ENCODE peak calls at places on chromosomes 5 and 9, in seven cellular contexts. T, P, Y, I, W, O and V are unnamed samples.

GRCh38 chr9:107422189-107422802 is 67.3 kb downstream of the KLF4 start:
- DNase-seq in W (peak), I (peak), Y (peak), P (peak), O (no peak), T (peak), V (peak)

GRCh38 chr9:91047993-91048607 is 246.5 kb downstream of the SYK start:
- DNase-seq in Y (no peak), W (no peak), I (peak), P (no peak), T (peak), O (no peak), V (peak)

GRCh38 chr5:111107371-111107770 is 15.2 kb downstream of the WDR36 start:
- DNase-seq in W (no peak), O (no peak), T (peak), I (no peak), Y (no peak), P (no peak), V (no peak)

GRCh38 chr9:130347931-130348330 is 82.4 kb downstream of the HMCN2 start:
- DNase-seq in T (no peak), Y (no peak), W (no peak), P (no peak), O (no peak), I (no peak), V (no peak)

GRCh38 chr5:141121563-141121962 is at the start of gene PCDHB4:
- DNase-seq in O (no peak), W (no peak), T (no peak), I (no peak), P (peak), Y (no peak), V (no peak)

GRCh38 chr9:6938447-6938846 is 180.7 kb downstream of the KDM4C start:
- DNase-seq in W (no peak), Y (no peak), P (no peak), O (peak), I (no peak), T (peak), V (peak)

GRCh38 chr5:44388504-44389409 is 463 bp downstream of the FGF10 start:
- DNase-seq in P (peak), O (no peak), Y (peak), W (no peak), I (no peak), T (no peak), V (no peak)

GRCh38 chr9:34338664-34339063 is 9.3 kb downstream of the NUDT2 start:
- DNase-seq in W (no peak), O (no peak), T (no peak), I (no peak), P (no peak), Y (no peak), V (no peak)

GRCh38 chr9:126497673-126498255 is 116.0 kb upstream of the LMX1B start:
- DNase-seq in O (no peak), P (no peak), Y (peak), I (no peak), T (no peak), W (no peak), V (no peak)
- TF ChIP-seq CTCF in O (no peak), P (no peak), Y (no peak), I (no peak), T (no peak), W (no peak), V (no peak)

GRCh38 chr9:131405858-131406566 is 12.1 kb downstream of the PRRC2B start:
- DNase-seq in T (no peak), P (no peak), W (no peak), I (no peak), Y (no peak), O (no peak), V (no peak)
- H3K4me3 ChIP-seq in T (no peak), P (peak), W (no peak), I (no peak), Y (peak), O (peak), V (no peak)

GRCh38 chr9:121075251-121076036 is 689 bp downstream of the CNTRL start:
- DNase-seq in P (no peak), I (peak), Y (no peak), T (peak), O (no peak), W (no peak), V (no peak)
- TF ChIP-seq CTCF in P (no peak), I (peak), Y (no peak), T (no peak), O (no peak), W (no peak), V (peak)

GRCh38 chr9:14180077-14180941 is 133.6 kb downstream of the NFIB start:
- DNase-seq in W (no peak), P (no peak), Y (no peak), T (no peak), I (no peak), O (no peak), V (no peak)

GRCh38 chr9:14183001-14183400 is 130.9 kb downstream of the NFIB start:
- DNase-seq in Y (no peak), I (no peak), P (no peak), T (no peak), W (no peak), O (no peak), V (no peak)

GRCh38 chr9:14185016-14185415 is 128.9 kb downstream of the NFIB start:
- DNase-seq in Y (no peak), T (no peak), P (no peak), W (no peak), O (no peak), I (no peak), V (no peak)

GRCh38 chr9:14179449-14179848 is 134.5 kb downstream of the NFIB start:
- DNase-seq in W (no peak), T (no peak), O (no peak), Y (no peak), I (no peak), P (no peak), V (no peak)

GRCh38 chr9:14180942-14181270 is 133.0 kb downstream of the NFIB start:
- DNase-seq in T (no peak), Y (no peak), I (no peak), P (no peak), O (no peak), W (no peak), V (no peak)
- H3K4me3 ChIP-seq in T (no peak), Y (peak), I (no peak), P (no peak), O (no peak), W (no peak), V (no peak)

DNA sequence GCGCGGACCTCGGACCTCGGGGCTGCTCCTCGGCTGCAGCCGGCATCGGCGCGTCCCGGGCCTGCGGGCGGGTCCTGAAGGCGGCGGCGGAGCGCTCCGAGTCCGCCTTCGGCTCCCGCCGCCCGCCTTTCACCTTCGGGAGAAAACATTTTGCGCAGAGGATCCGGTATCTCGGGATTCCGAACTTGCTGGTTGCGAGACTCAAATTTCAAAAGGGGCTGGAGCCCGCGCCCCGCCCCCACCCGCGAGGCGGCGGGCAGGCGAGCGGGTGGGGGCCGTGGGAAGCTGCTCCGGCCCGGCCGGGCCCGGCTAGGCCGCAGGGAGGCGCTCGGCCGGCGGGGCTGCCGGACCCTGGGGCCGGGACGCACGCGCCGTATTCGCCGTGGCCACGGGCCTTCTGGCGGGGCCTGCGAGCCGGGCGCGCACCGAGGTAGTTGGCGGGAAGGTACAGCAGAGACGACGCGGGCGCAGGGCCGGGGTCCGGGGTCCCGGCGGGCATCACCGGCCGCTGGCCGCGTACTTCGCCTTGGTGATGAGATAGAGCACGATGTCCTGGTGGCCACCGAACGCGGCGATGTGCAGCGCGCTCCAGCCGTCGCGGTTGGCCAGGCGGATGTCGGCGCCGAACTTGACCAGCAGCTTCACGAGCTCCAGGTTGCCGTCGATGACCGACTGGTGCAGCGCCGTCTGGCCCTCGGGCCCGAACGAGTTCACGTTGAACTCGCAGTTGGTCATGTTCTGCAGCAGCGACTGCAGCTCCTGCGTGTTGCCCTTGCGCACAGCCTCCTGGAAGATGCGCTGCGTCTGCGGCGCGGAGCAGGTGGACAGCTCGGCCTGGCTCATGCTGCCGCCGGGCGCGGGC is 754 bp downstream of the NRARP start:
- DNase-seq in O (no peak), T (peak), I (peak), W (no peak), Y (peak), P (peak), V (no peak)
- TF ChIP-seq CTCF in O (no peak), T (no peak), I (no peak), W (no peak), Y (peak), P (peak), V (no peak)

GRCh38 chr9:36985769-36986547 is 48.1 kb downstream of the PAX5 start:
- DNase-seq in W (no peak), I (no peak), Y (no peak), P (peak), O (no peak), T (no peak), V (no peak)
- H3K4me3 ChIP-seq in W (no peak), I (no peak), Y (no peak), P (peak), O (no peak), T (no peak), V (no peak)

GRCh38 chr9:87107072-87107471 is 159.8 kb upstream of the GAS1 start:
- DNase-seq in T (peak), I (peak), W (no peak), Y (no peak), O (no peak), P (peak), V (peak)
- TF ChIP-seq CTCF in T (peak), I (no peak), W (no peak), Y (no peak), O (no peak), P (peak), V (peak)

GRCh38 chr5:138033916-138034315 is 1.0 kb upstream of the FAM13B start:
- DNase-seq in Y (no peak), W (no peak), O (no peak), P (no peak), I (no peak), T (peak), V (no peak)
- H3K4me3 ChIP-seq in Y (no peak), W (no peak), O (no peak), P (peak), I (peak), T (no peak), V (no peak)